ENCODE peak calls at places on chromosomes 1 and 21, in nine cellular contexts. One of them, this sample, is unnamed.

GRCh38 chr1:31747304-31747703 is 16.8 kb downstream of the ADGRB2 start:
- DNase-seq in upper lobe of left lung: no peak
- DNase-seq in cardiac muscle cell: no peak
- DNase-seq in PC-9: no peak
- DNase-seq in left ventricle myocardium inferior: no peak
- DNase-seq in uterus: no peak
- DNase-seq in OCI-LY7: no peak
- DNase-seq in brain microvascular endothelial cell: no peak
- DNase-seq in AG04450: no peak
- DNase-seq in this sample: no peak

GRCh38 chr21:35142036-35142825 is 93.1 kb upstream of the RUNX1 start:
- DNase-seq in cardiac muscle cell: no peak
- DNase-seq in PC-9: no peak
- DNase-seq in brain microvascular endothelial cell: no peak
- DNase-seq in upper lobe of left lung: no peak
- DNase-seq in OCI-LY7: no peak
- DNase-seq in left ventricle myocardium inferior: no peak
- DNase-seq in AG04450: no peak
- DNase-seq in uterus: no peak
- DNase-seq in this sample: no peak

GRCh38 chr1:182724215-182724614 is 39.8 kb upstream of the RGS8 start:
- DNase-seq in upper lobe of left lung: no peak
- DNase-seq in uterus: no peak
- DNase-seq in left ventricle myocardium inferior: no peak
- DNase-seq in AG04450: no peak
- DNase-seq in PC-9: no peak
- DNase-seq in cardiac muscle cell: no peak
- DNase-seq in brain microvascular endothelial cell: no peak
- DNase-seq in OCI-LY7: no peak
- DNase-seq in this sample: no peak

GRCh38 chr1:56200446-56200845 is 378.9 kb downstream of the PLPP3 start:
- DNase-seq in cardiac muscle cell: no peak
- DNase-seq in OCI-LY7: no peak
- DNase-seq in AG04450: no peak
- DNase-seq in PC-9: peak
- DNase-seq in brain microvascular endothelial cell: no peak
- DNase-seq in upper lobe of left lung: no peak
- DNase-seq in uterus: no peak
- DNase-seq in left ventricle myocardium inferior: no peak
- DNase-seq in this sample: no peak

GRCh38 chr1:228013322-228014234 is 6.8 kb downstream of the WNT3A start:
- DNase-seq in AG04450: no peak
- DNase-seq in PC-9: peak
- DNase-seq in OCI-LY7: no peak
- DNase-seq in brain microvascular endothelial cell: no peak
- DNase-seq in uterus: peak
- DNase-seq in cardiac muscle cell: no peak
- DNase-seq in upper lobe of left lung: peak
- DNase-seq in left ventricle myocardium inferior: no peak
- DNase-seq in this sample: peak

GRCh38 chr1:202811296-202812175 is 782 bp downstream of the PCAT6 start:
- DNase-seq in upper lobe of left lung: peak
- DNase-seq in OCI-LY7: no peak
- DNase-seq in uterus: peak
- DNase-seq in cardiac muscle cell: peak
- DNase-seq in PC-9: no peak
- DNase-seq in AG04450: no peak
- DNase-seq in brain microvascular endothelial cell: no peak
- DNase-seq in left ventricle myocardium inferior: peak
- DNase-seq in this sample: no peak

GRCh38 chr1:41013812-41014211 is 7.7 kb downstream of the SLFNL1 start:
- DNase-seq in AG04450: no peak
- DNase-seq in brain microvascular endothelial cell: no peak
- DNase-seq in OCI-LY7: no peak
- DNase-seq in uterus: no peak
- DNase-seq in cardiac muscle cell: peak
- DNase-seq in PC-9: no peak
- DNase-seq in upper lobe of left lung: no peak
- DNase-seq in left ventricle myocardium inferior: no peak
- DNase-seq in this sample: no peak

GRCh38 chr1:85093644-85094043 is 45.3 kb upstream of the MCOLN3 start:
- DNase-seq in uterus: no peak
- DNase-seq in upper lobe of left lung: no peak
- DNase-seq in AG04450: no peak
- DNase-seq in left ventricle myocardium inferior: no peak
- DNase-seq in PC-9: no peak
- DNase-seq in OCI-LY7: no peak
- DNase-seq in brain microvascular endothelial cell: no peak
- DNase-seq in cardiac muscle cell: no peak
- DNase-seq in this sample: no peak

GRCh38 chr1:167862432-167863076 is 51.4 kb downstream of the ADCY10 start:
- DNase-seq in OCI-LY7: no peak
- DNase-seq in AG04450: peak
- DNase-seq in upper lobe of left lung: no peak
- DNase-seq in uterus: no peak
- DNase-seq in PC-9: no peak
- DNase-seq in cardiac muscle cell: no peak
- DNase-seq in left ventricle myocardium inferior: no peak
- DNase-seq in brain microvascular endothelial cell: peak
- DNase-seq in this sample: no peak

GRCh38 chr1:12151465-12151864 is 15.3 kb upstream of the TNFRSF1B start:
- DNase-seq in PC-9: no peak
- DNase-seq in OCI-LY7: no peak
- DNase-seq in AG04450: no peak
- DNase-seq in left ventricle myocardium inferior: no peak
- DNase-seq in upper lobe of left lung: no peak
- DNase-seq in uterus: no peak
- DNase-seq in cardiac muscle cell: no peak
- DNase-seq in brain microvascular endothelial cell: no peak
- DNase-seq in this sample: no peak
- H3K27ac ChIP-seq in PC-9: no peak
- H3K27ac ChIP-seq in OCI-LY7: peak
- H3K27ac ChIP-seq in AG04450: no peak
- H3K27ac ChIP-seq in left ventricle myocardium inferior: peak
- H3K27ac ChIP-seq in upper lobe of left lung: peak
- H3K27ac ChIP-seq in uterus: no peak
- H3K27ac ChIP-seq in cardiac muscle cell: no peak
- H3K27ac ChIP-seq in brain microvascular endothelial cell: no peak
- H3K27ac ChIP-seq in this sample: no peak

GRCh38 chr1:186214816-186215215 is 160.2 kb downstream of the TPR start:
- DNase-seq in OCI-LY7: no peak
- DNase-seq in brain microvascular endothelial cell: no peak
- DNase-seq in AG04450: no peak
- DNase-seq in left ventricle myocardium inferior: no peak
- DNase-seq in PC-9: no peak
- DNase-seq in cardiac muscle cell: no peak
- DNase-seq in uterus: no peak
- DNase-seq in upper lobe of left lung: no peak
- DNase-seq in this sample: no peak
- TF ChIP-seq CTCF in OCI-LY7: no peak
- TF ChIP-seq CTCF in brain microvascular endothelial cell: no peak
- TF ChIP-seq CTCF in AG04450: no peak
- TF ChIP-seq CTCF in left ventricle myocardium inferior: no peak
- TF ChIP-seq CTCF in PC-9: no peak
- TF ChIP-seq CTCF in cardiac muscle cell: no peak
- TF ChIP-seq CTCF in uterus: no peak
- TF ChIP-seq CTCF in upper lobe of left lung: no peak
- TF ChIP-seq CTCF in this sample: no peak

DNA sequence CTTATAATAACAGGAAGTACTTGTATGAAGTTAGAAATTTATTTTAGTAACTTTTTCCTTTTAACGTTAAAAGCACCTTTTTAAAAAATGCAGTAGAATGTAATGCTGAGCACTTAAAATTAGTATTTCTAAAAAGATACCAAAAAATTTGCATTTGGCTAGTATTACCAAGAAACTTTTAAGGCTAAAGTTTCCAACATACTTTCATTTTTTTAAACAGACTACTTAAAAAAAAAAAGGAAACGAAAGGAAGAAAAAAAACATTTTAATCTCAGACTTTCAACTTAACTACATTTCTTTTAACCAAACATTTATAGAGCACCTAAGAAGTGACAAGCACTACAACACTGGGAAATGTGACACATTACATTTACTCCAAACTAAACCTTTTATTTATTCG is 2.8 kb downstream of the ARID4B start:
- DNase-seq in OCI-LY7: no peak
- DNase-seq in cardiac muscle cell: no peak
- DNase-seq in left ventricle myocardium inferior: no peak
- DNase-seq in PC-9: no peak
- DNase-seq in brain microvascular endothelial cell: no peak
- DNase-seq in upper lobe of left lung: no peak
- DNase-seq in AG04450: no peak
- DNase-seq in uterus: no peak
- DNase-seq in this sample: no peak
- H3K27ac ChIP-seq in OCI-LY7: peak
- H3K27ac ChIP-seq in cardiac muscle cell: no peak
- H3K27ac ChIP-seq in left ventricle myocardium inferior: no peak
- H3K27ac ChIP-seq in PC-9: no peak
- H3K27ac ChIP-seq in brain microvascular endothelial cell: no peak
- H3K27ac ChIP-seq in upper lobe of left lung: no peak
- H3K27ac ChIP-seq in AG04450: no peak
- H3K27ac ChIP-seq in uterus: peak
- H3K27ac ChIP-seq in this sample: no peak

GRCh38 chr1:200290010-200290685 is 119.7 kb downstream of the ZNF281 start:
- DNase-seq in OCI-LY7: peak
- DNase-seq in AG04450: no peak
- DNase-seq in left ventricle myocardium inferior: no peak
- DNase-seq in upper lobe of left lung: no peak
- DNase-seq in cardiac muscle cell: no peak
- DNase-seq in brain microvascular endothelial cell: peak
- DNase-seq in uterus: no peak
- DNase-seq in PC-9: no peak
- DNase-seq in this sample: peak
- TF ChIP-seq CTCF in OCI-LY7: peak
- TF ChIP-seq CTCF in AG04450: peak
- TF ChIP-seq CTCF in left ventricle myocardium inferior: no peak
- TF ChIP-seq CTCF in upper lobe of left lung: no peak
- TF ChIP-seq CTCF in cardiac muscle cell: no peak
- TF ChIP-seq CTCF in brain microvascular endothelial cell: peak
- TF ChIP-seq CTCF in uterus: no peak
- TF ChIP-seq CTCF in PC-9: no peak
- TF ChIP-seq CTCF in this sample: no peak

GRCh38 chr21:45644041-45644906 is 749 bp downstream of the PCBP3 start:
- DNase-seq in cardiac muscle cell: peak
- DNase-seq in OCI-LY7: no peak
- DNase-seq in uterus: no peak
- DNase-seq in AG04450: no peak
- DNase-seq in upper lobe of left lung: no peak
- DNase-seq in left ventricle myocardium inferior: no peak
- DNase-seq in brain microvascular endothelial cell: no peak
- DNase-seq in PC-9: no peak
- DNase-seq in this sample: no peak

GRCh38 chr21:45641480-45642035 is 2.0 kb upstream of the PCBP3 start:
- DNase-seq in left ventricle myocardium inferior: no peak
- DNase-seq in brain microvascular endothelial cell: no peak
- DNase-seq in uterus: no peak
- DNase-seq in AG04450: no peak
- DNase-seq in cardiac muscle cell: peak
- DNase-seq in OCI-LY7: no peak
- DNase-seq in PC-9: no peak
- DNase-seq in upper lobe of left lung: no peak
- DNase-seq in this sample: no peak

GRCh38 chr21:45640888-45641479 is 2.5 kb upstream of the PCBP3 start:
- DNase-seq in uterus: no peak
- DNase-seq in brain microvascular endothelial cell: peak
- DNase-seq in OCI-LY7: peak
- DNase-seq in AG04450: no peak
- DNase-seq in upper lobe of left lung: no peak
- DNase-seq in PC-9: no peak
- DNase-seq in left ventricle myocardium inferior: no peak
- DNase-seq in cardiac muscle cell: peak
- DNase-seq in this sample: peak

GRCh38 chr21:45642122-45642813 is 1.3 kb upstream of the PCBP3 start:
- DNase-seq in upper lobe of left lung: no peak
- DNase-seq in uterus: no peak
- DNase-seq in PC-9: no peak
- DNase-seq in OCI-LY7: no peak
- DNase-seq in AG04450: no peak
- DNase-seq in left ventricle myocardium inferior: no peak
- DNase-seq in brain microvascular endothelial cell: no peak
- DNase-seq in cardiac muscle cell: peak
- DNase-seq in this sample: no peak

DNA sequence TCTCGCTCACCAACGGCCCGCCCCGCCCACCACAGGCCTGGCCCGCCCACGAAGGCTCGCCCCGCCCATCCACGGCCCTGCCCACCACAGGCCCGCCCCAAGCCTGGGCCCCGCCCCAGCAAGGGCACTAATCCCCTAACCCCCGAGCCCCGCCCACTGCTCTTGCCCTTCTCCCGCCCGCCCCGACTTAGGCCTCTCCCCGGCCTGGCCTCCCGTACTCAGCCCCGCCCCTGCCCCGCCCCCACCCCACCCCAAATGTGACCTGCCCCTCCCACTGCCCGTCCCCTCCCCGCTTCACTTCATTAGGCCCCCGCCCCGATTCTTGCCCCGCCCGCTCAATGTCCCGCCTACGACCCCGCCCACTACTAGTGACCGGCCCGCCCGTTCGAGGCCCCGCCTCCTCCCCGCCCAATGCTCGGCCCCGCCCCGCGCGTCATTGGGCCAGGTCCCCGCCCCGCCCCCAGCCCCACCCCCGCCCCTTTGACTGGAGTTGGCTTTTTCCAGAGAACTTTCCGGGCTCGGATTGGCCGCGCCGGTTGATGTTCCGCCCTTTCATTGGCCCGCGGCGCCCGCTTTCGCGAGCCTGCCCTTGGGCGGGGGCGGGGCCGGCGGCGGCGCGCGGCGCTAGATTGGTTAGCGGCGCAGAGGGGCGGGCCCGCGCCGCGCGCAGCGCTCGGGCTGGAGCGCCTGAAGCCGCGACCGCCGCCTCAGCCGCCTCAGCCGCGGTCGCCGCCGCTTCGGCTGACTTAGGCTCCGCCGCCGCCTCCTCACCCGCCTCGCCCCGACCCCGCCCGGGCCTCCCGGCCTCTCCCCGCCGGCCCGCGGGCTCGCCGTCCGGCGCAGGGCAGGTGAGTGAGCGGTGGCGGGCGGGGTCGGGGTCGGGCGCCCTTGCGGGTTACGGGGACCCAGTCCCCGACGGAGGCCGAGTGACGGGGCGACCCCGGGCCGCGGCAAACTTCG is at the start of gene PCBP3:
- DNase-seq in AG04450: peak
- DNase-seq in upper lobe of left lung: peak
- DNase-seq in left ventricle myocardium inferior: peak
- DNase-seq in brain microvascular endothelial cell: peak
- DNase-seq in uterus: peak
- DNase-seq in cardiac muscle cell: peak
- DNase-seq in PC-9: peak
- DNase-seq in OCI-LY7: peak
- DNase-seq in this sample: peak
- H3K27ac ChIP-seq in AG04450: no peak
- H3K27ac ChIP-seq in upper lobe of left lung: peak
- H3K27ac ChIP-seq in left ventricle myocardium inferior: peak
- H3K27ac ChIP-seq in brain microvascular endothelial cell: no peak
- H3K27ac ChIP-seq in uterus: peak
- H3K27ac ChIP-seq in cardiac muscle cell: no peak
- H3K27ac ChIP-seq in PC-9: no peak
- H3K27ac ChIP-seq in OCI-LY7: no peak
- H3K27ac ChIP-seq in this sample: peak

DNA sequence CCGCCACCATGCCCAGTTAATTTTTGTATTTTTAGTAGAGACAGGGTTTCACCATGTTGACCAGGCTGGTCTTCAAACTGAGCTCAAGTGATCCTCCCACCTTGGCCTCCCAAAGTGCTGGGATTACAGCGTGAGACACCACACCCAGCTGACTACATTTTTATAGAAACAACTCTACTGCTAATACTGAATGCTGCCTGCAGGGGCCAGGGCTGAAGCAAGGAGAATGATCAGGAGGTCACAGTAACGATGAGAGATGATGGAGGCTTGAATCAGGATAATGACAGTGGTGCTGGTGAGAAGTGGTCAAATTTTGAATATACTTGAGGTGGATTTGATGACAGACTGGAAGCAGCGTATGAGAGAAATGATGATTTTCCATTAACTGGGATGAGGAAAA is 33.3 kb downstream of the ODF2L start:
- DNase-seq in cardiac muscle cell: no peak
- DNase-seq in left ventricle myocardium inferior: no peak
- DNase-seq in OCI-LY7: no peak
- DNase-seq in upper lobe of left lung: no peak
- DNase-seq in PC-9: no peak
- DNase-seq in brain microvascular endothelial cell: no peak
- DNase-seq in uterus: no peak
- DNase-seq in AG04450: no peak
- DNase-seq in this sample: no peak
- TF ChIP-seq CTCF in cardiac muscle cell: no peak
- TF ChIP-seq CTCF in left ventricle myocardium inferior: no peak
- TF ChIP-seq CTCF in OCI-LY7: no peak
- TF ChIP-seq CTCF in upper lobe of left lung: no peak
- TF ChIP-seq CTCF in PC-9: no peak
- TF ChIP-seq CTCF in brain microvascular endothelial cell: peak
- TF ChIP-seq CTCF in uterus: no peak
- TF ChIP-seq CTCF in AG04450: no peak
- TF ChIP-seq CTCF in this sample: no peak

This sample was measured in RWPE1.